ENCODE peak calls at places on chromosomes 11 and 22, in nine cellular contexts. One of them, this sample, is unnamed.

GRCh38 chr22:27495325-27495724 is 306.2 kb downstream of the MN1 start:
- DNase-seq in MM.1S: no peak
- DNase-seq in tibial artery: no peak
- DNase-seq in A549: no peak
- DNase-seq in ovary: no peak
- DNase-seq in NB4: no peak
- DNase-seq in GM06990: no peak
- DNase-seq in uterus: no peak
- DNase-seq in adrenal gland: no peak
- DNase-seq in this sample: no peak

GRCh38 chr11:88494857-88495256 is 157.3 kb upstream of the CTSC start:
- DNase-seq in MM.1S: no peak
- DNase-seq in tibial artery: no peak
- DNase-seq in A549: peak
- DNase-seq in ovary: no peak
- DNase-seq in NB4: peak
- DNase-seq in GM06990: no peak
- DNase-seq in uterus: no peak
- DNase-seq in adrenal gland: no peak
- DNase-seq in this sample: peak

GRCh38 chr11:134037093-134037908 is 31.6 kb upstream of the JAM3 start:
- DNase-seq in MM.1S: no peak
- DNase-seq in tibial artery: peak
- DNase-seq in A549: peak
- DNase-seq in ovary: peak
- DNase-seq in NB4: peak
- DNase-seq in GM06990: peak
- DNase-seq in uterus: peak
- DNase-seq in adrenal gland: peak
- DNase-seq in this sample: peak

GRCh38 chr22:30636226-30637077 is 871 bp downstream of the SLC35E4 start:
- DNase-seq in MM.1S: no peak
- DNase-seq in tibial artery: no peak
- DNase-seq in A549: peak
- DNase-seq in ovary: peak
- DNase-seq in NB4: no peak
- DNase-seq in GM06990: no peak
- DNase-seq in uterus: peak
- DNase-seq in adrenal gland: peak
- DNase-seq in this sample: peak

GRCh38 chr11:47980907-47981621 is 705 bp downstream of the PTPRJ start:
- DNase-seq in MM.1S: peak
- DNase-seq in tibial artery: no peak
- DNase-seq in A549: peak
- DNase-seq in ovary: peak
- DNase-seq in NB4: peak
- DNase-seq in GM06990: peak
- DNase-seq in uterus: peak
- DNase-seq in adrenal gland: peak
- DNase-seq in this sample: peak

GRCh38 chr22:20240900-20241299 is 27.2 kb downstream of the RTN4R start:
- DNase-seq in MM.1S: no peak
- DNase-seq in tibial artery: no peak
- DNase-seq in A549: no peak
- DNase-seq in ovary: no peak
- DNase-seq in NB4: no peak
- DNase-seq in GM06990: no peak
- DNase-seq in uterus: no peak
- DNase-seq in adrenal gland: no peak
- DNase-seq in this sample: no peak

GRCh38 chr11:7637447-7638157 is 35.7 kb downstream of the CYB5R2 start:
- DNase-seq in MM.1S: no peak
- DNase-seq in tibial artery: peak
- DNase-seq in A549: no peak
- DNase-seq in ovary: peak
- DNase-seq in NB4: no peak
- DNase-seq in GM06990: no peak
- DNase-seq in uterus: peak
- DNase-seq in adrenal gland: no peak
- DNase-seq in this sample: no peak

GRCh38 chr11:104151404-104152204 is 12.3 kb downstream of the PDGFD start:
- DNase-seq in MM.1S: peak
- DNase-seq in tibial artery: no peak
- DNase-seq in A549: no peak
- DNase-seq in ovary: no peak
- DNase-seq in NB4: peak
- DNase-seq in GM06990: no peak
- DNase-seq in uterus: no peak
- DNase-seq in adrenal gland: no peak
- DNase-seq in this sample: peak

GRCh38 chr11:20647976-20648565 is 21.3 kb upstream of the NELL1 start:
- DNase-seq in MM.1S: peak
- DNase-seq in tibial artery: peak
- DNase-seq in A549: peak
- DNase-seq in ovary: peak
- DNase-seq in NB4: peak
- DNase-seq in GM06990: no peak
- DNase-seq in uterus: no peak
- DNase-seq in adrenal gland: peak
- DNase-seq in this sample: peak

GRCh38 chr22:31872209-31872608 is 72.1 kb upstream of the YWHAH start:
- DNase-seq in MM.1S: no peak
- DNase-seq in tibial artery: no peak
- DNase-seq in A549: peak
- DNase-seq in ovary: no peak
- DNase-seq in NB4: peak
- DNase-seq in GM06990: no peak
- DNase-seq in uterus: no peak
- DNase-seq in adrenal gland: no peak
- DNase-seq in this sample: peak

GRCh38 chr11:46513934-46514342 is 79.9 kb downstream of the AMBRA1 start:
- DNase-seq in MM.1S: no peak
- DNase-seq in tibial artery: peak
- DNase-seq in A549: no peak
- DNase-seq in ovary: peak
- DNase-seq in NB4: no peak
- DNase-seq in GM06990: no peak
- DNase-seq in uterus: peak
- DNase-seq in adrenal gland: peak
- DNase-seq in this sample: no peak

GRCh38 chr11:64766881-64767280 is 7.1 kb upstream of the PYGM start:
- DNase-seq in MM.1S: no peak
- DNase-seq in tibial artery: peak
- DNase-seq in A549: no peak
- DNase-seq in ovary: no peak
- DNase-seq in NB4: no peak
- DNase-seq in GM06990: no peak
- DNase-seq in uterus: no peak
- DNase-seq in adrenal gland: no peak
- DNase-seq in this sample: no peak

GRCh38 chr11:47332303-47332711 is 20.2 kb downstream of the MYBPC3 start:
- DNase-seq in MM.1S: no peak
- DNase-seq in tibial artery: no peak
- DNase-seq in A549: no peak
- DNase-seq in ovary: no peak
- DNase-seq in NB4: no peak
- DNase-seq in GM06990: no peak
- DNase-seq in uterus: no peak
- DNase-seq in adrenal gland: no peak
- DNase-seq in this sample: no peak

GRCh38 chr22:49507607-49508292 is 319.9 kb downstream of the BRD1 start:
- DNase-seq in MM.1S: no peak
- DNase-seq in tibial artery: peak
- DNase-seq in A549: no peak
- DNase-seq in ovary: no peak
- DNase-seq in NB4: no peak
- DNase-seq in GM06990: no peak
- DNase-seq in uterus: no peak
- DNase-seq in adrenal gland: no peak
- DNase-seq in this sample: no peak

GRCh38 chr22:36386900-36387663 is 685 bp downstream of the MYH9 start:
- DNase-seq in MM.1S: peak
- DNase-seq in tibial artery: peak
- DNase-seq in A549: no peak
- DNase-seq in ovary: peak
- DNase-seq in NB4: peak
- DNase-seq in GM06990: peak
- DNase-seq in uterus: peak
- DNase-seq in adrenal gland: peak
- DNase-seq in this sample: peak

GRCh38 chr11:33160147-33160546 is 1.1 kb downstream of the CSTF3 start:
- DNase-seq in MM.1S: peak
- DNase-seq in tibial artery: no peak
- DNase-seq in A549: peak
- DNase-seq in ovary: no peak
- DNase-seq in NB4: peak
- DNase-seq in GM06990: no peak
- DNase-seq in uterus: no peak
- DNase-seq in adrenal gland: no peak
- DNase-seq in this sample: peak

GRCh38 chr11:94563176-94563847 is 3.9 kb upstream of the PIWIL4 start:
- DNase-seq in MM.1S: no peak
- DNase-seq in tibial artery: no peak
- DNase-seq in A549: no peak
- DNase-seq in ovary: no peak
- DNase-seq in NB4: peak
- DNase-seq in GM06990: no peak
- DNase-seq in uterus: no peak
- DNase-seq in adrenal gland: peak
- DNase-seq in this sample: no peak

GRCh38 chr22:35556666-35557065 is 16.0 kb downstream of the RASD2 start:
- DNase-seq in MM.1S: no peak
- DNase-seq in tibial artery: no peak
- DNase-seq in A549: no peak
- DNase-seq in ovary: no peak
- DNase-seq in NB4: no peak
- DNase-seq in GM06990: no peak
- DNase-seq in uterus: no peak
- DNase-seq in adrenal gland: no peak
- DNase-seq in this sample: no peak

GRCh38 chr11:13577881-13578280 is 82.1 kb upstream of the PTH start:
- DNase-seq in MM.1S: no peak
- DNase-seq in tibial artery: no peak
- DNase-seq in A549: no peak
- DNase-seq in ovary: no peak
- DNase-seq in NB4: no peak
- DNase-seq in GM06990: no peak
- DNase-seq in uterus: no peak
- DNase-seq in adrenal gland: no peak
- DNase-seq in this sample: no peak

DNA sequence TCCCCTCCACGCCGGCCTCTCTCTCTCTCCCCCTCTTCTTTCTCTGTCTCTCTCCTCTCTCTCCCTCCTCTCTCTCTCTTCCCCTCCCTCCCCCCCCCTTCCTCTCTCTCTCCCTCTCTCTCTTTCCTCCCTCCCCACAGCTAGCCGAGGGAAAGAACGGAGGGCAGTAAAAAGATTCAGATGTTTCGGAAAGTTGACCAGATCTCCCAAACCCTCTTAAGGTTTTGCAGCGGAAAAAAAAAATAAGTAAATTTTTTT is 188 bp upstream of the ALX4 start:
- DNase-seq in MM.1S: no peak
- DNase-seq in tibial artery: no peak
- DNase-seq in A549: no peak
- DNase-seq in ovary: no peak
- DNase-seq in NB4: no peak
- DNase-seq in GM06990: no peak
- DNase-seq in uterus: no peak
- DNase-seq in adrenal gland: no peak
- DNase-seq in this sample: no peak
- H3K4me3 ChIP-seq in MM.1S: no peak
- H3K4me3 ChIP-seq in tibial artery: peak
- H3K4me3 ChIP-seq in A549: peak
- H3K4me3 ChIP-seq in ovary: peak
- H3K4me3 ChIP-seq in NB4: no peak
- H3K4me3 ChIP-seq in GM06990: no peak
- H3K4me3 ChIP-seq in uterus: peak
- H3K4me3 ChIP-seq in adrenal gland: no peak
- H3K4me3 ChIP-seq in this sample: no peak

GRCh38 chr11:123163621-123164020 is 31.4 kb downstream of the CLMP start:
- DNase-seq in MM.1S: no peak
- DNase-seq in tibial artery: no peak
- DNase-seq in A549: no peak
- DNase-seq in ovary: no peak
- DNase-seq in NB4: no peak
- DNase-seq in GM06990: no peak
- DNase-seq in uterus: no peak
- DNase-seq in adrenal gland: no peak
- DNase-seq in this sample: no peak
- TF ChIP-seq CTCF in MM.1S: no peak
- TF ChIP-seq CTCF in tibial artery: no peak
- TF ChIP-seq CTCF in A549: no peak
- TF ChIP-seq CTCF in ovary: no peak
- TF ChIP-seq CTCF in NB4: peak
- TF ChIP-seq CTCF in GM06990: peak
- TF ChIP-seq CTCF in uterus: no peak
- TF ChIP-seq CTCF in adrenal gland: no peak
- TF ChIP-seq CTCF in this sample: no peak

GRCh38 chr11:117443269-117444186 is 115.9 kb downstream of the CEP164 start:
- DNase-seq in MM.1S: no peak
- DNase-seq in tibial artery: peak
- DNase-seq in A549: peak
- DNase-seq in ovary: peak
- DNase-seq in NB4: peak
- DNase-seq in GM06990: no peak
- DNase-seq in uterus: peak
- DNase-seq in adrenal gland: peak
- DNase-seq in this sample: peak
- H3K4me3 ChIP-seq in MM.1S: no peak
- H3K4me3 ChIP-seq in tibial artery: no peak
- H3K4me3 ChIP-seq in A549: no peak
- H3K4me3 ChIP-seq in ovary: no peak
- H3K4me3 ChIP-seq in NB4: no peak
- H3K4me3 ChIP-seq in GM06990: no peak
- H3K4me3 ChIP-seq in uterus: no peak
- H3K4me3 ChIP-seq in adrenal gland: no peak
- H3K4me3 ChIP-seq in this sample: no peak

GRCh38 chr11:108666373-108666772 is 1.5 kb downstream of the DDX10 start:
- DNase-seq in MM.1S: no peak
- DNase-seq in tibial artery: no peak
- DNase-seq in A549: no peak
- DNase-seq in ovary: no peak
- DNase-seq in NB4: peak
- DNase-seq in GM06990: no peak
- DNase-seq in uterus: no peak
- DNase-seq in adrenal gland: no peak
- DNase-seq in this sample: peak
- TF ChIP-seq CTCF in MM.1S: no peak
- TF ChIP-seq CTCF in tibial artery: no peak
- TF ChIP-seq CTCF in A549: no peak
- TF ChIP-seq CTCF in ovary: no peak
- TF ChIP-seq CTCF in NB4: no peak
- TF ChIP-seq CTCF in GM06990: peak
- TF ChIP-seq CTCF in uterus: no peak
- TF ChIP-seq CTCF in adrenal gland: no peak
- TF ChIP-seq CTCF in this sample: no peak

DNA sequence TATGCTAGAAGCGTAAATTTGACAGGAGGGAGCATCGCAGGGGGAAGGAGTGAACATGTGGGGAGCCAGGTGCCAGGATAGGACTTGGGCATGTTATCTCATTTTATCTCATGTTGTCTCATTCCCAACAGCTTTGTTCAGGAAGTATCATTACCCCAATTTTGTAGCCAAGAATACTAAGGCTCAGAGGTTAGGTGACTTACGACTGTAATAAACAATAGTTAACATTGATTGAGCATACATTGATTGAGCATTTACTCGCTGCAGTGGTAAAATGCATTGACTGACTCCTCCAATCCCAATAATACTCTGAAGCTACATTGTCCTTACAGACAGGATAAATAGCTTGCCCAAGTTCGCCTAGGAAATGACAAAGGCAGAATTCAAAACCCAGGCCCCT is 19.2 kb upstream of the TP53I11 start:
- DNase-seq in MM.1S: no peak
- DNase-seq in tibial artery: no peak
- DNase-seq in A549: no peak
- DNase-seq in ovary: no peak
- DNase-seq in NB4: no peak
- DNase-seq in GM06990: no peak
- DNase-seq in uterus: no peak
- DNase-seq in adrenal gland: no peak
- DNase-seq in this sample: no peak
- H3K4me3 ChIP-seq in MM.1S: no peak
- H3K4me3 ChIP-seq in tibial artery: no peak
- H3K4me3 ChIP-seq in A549: no peak
- H3K4me3 ChIP-seq in ovary: no peak
- H3K4me3 ChIP-seq in NB4: no peak
- H3K4me3 ChIP-seq in GM06990: no peak
- H3K4me3 ChIP-seq in uterus: no peak
- H3K4me3 ChIP-seq in adrenal gland: no peak
- H3K4me3 ChIP-seq in this sample: no peak